ENCODE peak calls at places on chromosomes 16 and 17, in four cellular contexts. O, X, I and Y are unnamed samples.

GRCh38 chr17:79997004-79997673 is 38.5 kb downstream of the TBC1D16 start:
- DNase-seq in O (peak), X (no peak), I (no peak), Y (no peak)

GRCh38 chr17:74959826-74960738 is 12.5 kb downstream of the HID1 start:
- DNase-seq in O (no peak), X (no peak), I (no peak), Y (peak)

GRCh38 chr17:67490471-67490870 is 113.4 kb downstream of the PITPNC1 start:
- DNase-seq in O (no peak), X (no peak), I (no peak), Y (no peak)

GRCh38 chr17:55677449-55677848 is 45.2 kb downstream of the TMEM100 start:
- DNase-seq in O (no peak), X (no peak), I (no peak), Y (no peak)

GRCh38 chr16:24428751-24429150 is 110.6 kb upstream of the RBBP6 start:
- DNase-seq in O (no peak), X (no peak), I (no peak), Y (no peak)

GRCh38 chr16:48057085-48057484 is 98.7 kb downstream of the ABCC12 start:
- DNase-seq in O (no peak), X (no peak), I (no peak), Y (no peak)

GRCh38 chr16:57192146-57192545 is 6.0 kb downstream of the RSPRY1 start:
- DNase-seq in O (no peak), X (no peak), I (no peak), Y (no peak)

GRCh38 chr17:77872199-77872598 is 86.3 kb upstream of the TNRC6C start:
- DNase-seq in O (no peak), X (no peak), I (no peak), Y (no peak)

GRCh38 chr16:26642047-26642664 is 424.6 kb upstream of the C16orf82 start:
- DNase-seq in O (no peak), X (no peak), I (no peak), Y (no peak)

GRCh38 chr17:75864448-75864871 is 9.3 kb upstream of the WBP2 start:
- DNase-seq in O (peak), X (no peak), I (no peak), Y (peak)

GRCh38 chr17:65801513-65801912 is 240.1 kb upstream of the AXIN2 start:
- DNase-seq in O (no peak), X (no peak), I (no peak), Y (no peak)

GRCh38 chr17:39641883-39642282 is 4.9 kb downstream of the STARD3 start:
- DNase-seq in O (no peak), X (no peak), I (no peak), Y (no peak)

GRCh38 chr16:25269879-25270278 is 12.2 kb upstream of the ZKSCAN2 start:
- DNase-seq in O (no peak), X (no peak), I (no peak), Y (no peak)

GRCh38 chr16:29644973-29645698 is 17.9 kb upstream of the SPN start:
- DNase-seq in O (no peak), X (no peak), I (no peak), Y (peak)

GRCh38 chr16:84718-85452 is 6.9 kb downstream of the MPG start:
- DNase-seq in O (peak), X (no peak), I (no peak), Y (no peak)

GRCh38 chr17:71482625-71483024 is 638.2 kb upstream of the SOX9 start:
- DNase-seq in O (no peak), X (no peak), I (no peak), Y (no peak)

GRCh38 chr16:68079616-68080344 is 5.4 kb upstream of the NFATC3 start:
- DNase-seq in O (no peak), X (no peak), I (peak), Y (peak)

GRCh38 chr17:46193246-46193625 is at the start of gene KANSL1:
- DNase-seq in O (no peak), X (peak), I (peak), Y (peak)

GRCh38 chr17:29597361-29598172 is 4.6 kb downstream of the ANKRD13B start:
- DNase-seq in O (no peak), X (no peak), I (no peak), Y (no peak)

GRCh38 chr16:24789881-24790280 is 55.9 kb upstream of the SLC5A11 start:
- DNase-seq in O (no peak), X (no peak), I (no peak), Y (no peak)

GRCh38 chr16:78461496-78461938 is 362.1 kb downstream of the WWOX start:
- DNase-seq in O (no peak), X (no peak), I (peak), Y (no peak)

GRCh38 chr16:28822520-28823290 is at the start of gene ATXN2L:
- DNase-seq in O (peak), X (peak), I (peak), Y (peak)

GRCh38 chr17:39576187-39576586 is 31.5 kb downstream of the NEUROD2 start:
- DNase-seq in O (no peak), X (peak), I (peak), Y (no peak)

GRCh38 chr16:48110982-48111381 is 44.8 kb downstream of the ABCC12 start:
- DNase-seq in O (no peak), X (no peak), I (no peak), Y (no peak)

GRCh38 chr17:77869665-77870132 is 88.8 kb upstream of the TNRC6C start:
- DNase-seq in O (peak), X (no peak), I (no peak), Y (no peak)

DNA sequence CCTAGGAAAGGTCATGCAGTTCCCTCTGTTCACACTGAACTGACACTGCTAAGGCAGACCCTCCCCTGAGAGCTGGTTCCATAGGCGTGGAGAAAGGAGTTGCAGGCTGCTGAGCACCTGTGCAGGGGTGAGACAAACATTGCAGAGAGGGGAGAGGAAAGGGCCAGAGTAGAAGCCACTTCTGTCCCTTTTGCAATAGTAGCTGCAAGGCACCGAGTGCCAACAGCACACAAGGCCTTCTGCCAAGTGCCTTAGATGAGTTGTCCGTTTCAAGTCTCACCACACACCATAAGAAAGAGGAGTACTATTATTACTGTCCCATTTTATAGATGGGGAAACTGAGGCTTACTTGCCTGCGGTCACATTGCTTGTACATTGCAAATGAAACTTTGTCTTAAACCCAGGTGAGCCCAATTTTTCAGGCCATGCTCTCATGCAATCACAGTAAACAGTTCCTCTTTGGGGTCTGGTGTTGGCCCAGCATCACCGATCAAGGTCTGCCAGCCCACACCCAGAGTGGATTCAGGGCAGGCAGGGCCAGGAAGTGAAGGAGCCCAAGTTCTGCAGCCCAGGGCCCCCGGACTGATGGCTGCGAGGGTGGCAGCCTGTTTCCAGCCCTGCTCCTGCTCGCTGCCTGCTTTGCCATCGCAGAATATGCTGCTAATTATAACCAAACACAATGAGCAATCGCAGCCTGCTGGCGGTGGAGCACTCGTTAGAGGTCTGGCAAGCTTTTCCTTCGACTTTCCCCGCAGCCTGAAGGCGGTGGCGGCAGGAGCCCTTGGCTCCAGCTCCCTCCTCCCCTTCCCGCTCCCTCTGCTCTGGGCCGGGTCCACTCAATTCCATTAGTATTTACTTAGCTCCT is 36.8 kb upstream of the DYNLL2 start:
- DNase-seq in O (no peak), X (peak), I (no peak), Y (no peak)
- TF ChIP-seq CBFB in O (no peak), X (no peak), I (no peak), Y (no peak)

GRCh38 chr17:17036520-17036998 is 5.7 kb upstream of the MPRIP start:
- DNase-seq in O (no peak), X (no peak), I (no peak), Y (no peak)
- TF ChIP-seq CBFB in O (no peak), X (no peak), I (no peak), Y (no peak)

GRCh38 chr17:73835605-73836004 is 191.4 kb upstream of the SDK2 start:
- DNase-seq in O (no peak), X (no peak), I (no peak), Y (no peak)

GRCh38 chr17:73831699-73832098 is 187.5 kb upstream of the SDK2 start:
- DNase-seq in O (no peak), X (no peak), I (no peak), Y (no peak)

GRCh38 chr17:73829676-73830280 is 185.5 kb upstream of the SDK2 start:
- DNase-seq in O (no peak), X (no peak), I (no peak), Y (no peak)

GRCh38 chr17:73834684-73835343 is 190.6 kb upstream of the SDK2 start:
- DNase-seq in O (no peak), X (no peak), I (no peak), Y (no peak)

DNA sequence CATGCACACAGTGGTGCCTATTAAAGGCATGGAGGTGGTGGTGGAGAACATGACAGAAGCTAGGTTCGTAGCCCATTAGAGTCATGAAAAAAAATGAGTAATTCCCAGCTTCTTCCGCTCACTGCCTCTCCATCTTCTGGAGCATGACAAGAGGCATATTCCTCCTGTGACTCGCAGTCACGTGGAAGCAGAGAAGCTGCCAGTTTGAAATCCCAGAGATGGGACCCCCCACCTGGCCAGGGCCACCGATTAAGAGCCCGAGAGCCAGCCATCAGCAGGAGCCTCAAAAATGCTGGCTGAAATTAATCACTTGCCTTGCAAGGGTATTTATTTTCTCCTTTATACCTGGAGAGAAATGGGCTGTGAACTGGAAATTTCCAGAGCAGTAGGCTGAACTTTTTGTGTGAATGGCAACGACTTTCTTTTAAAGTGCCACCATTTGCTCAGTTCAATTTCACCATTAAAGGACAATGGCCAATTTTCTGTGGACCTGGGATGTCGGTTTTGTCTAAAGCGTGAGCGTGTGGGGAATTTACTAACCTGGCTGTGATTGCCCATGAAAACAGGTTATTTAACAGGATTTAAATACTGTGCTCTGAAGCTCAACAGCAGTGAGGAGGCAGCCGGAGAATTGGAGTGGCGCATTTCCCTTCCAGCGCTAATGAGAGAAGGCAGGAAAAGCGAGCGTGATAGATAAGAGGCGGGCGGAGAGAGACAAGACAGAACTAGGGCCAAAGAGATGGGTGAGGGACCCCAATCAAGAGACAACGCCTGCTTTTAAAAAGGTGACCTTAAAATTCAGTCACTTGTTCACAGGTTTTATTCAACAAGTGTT is 189.8 kb upstream of the SDK2 start:
- DNase-seq in O (no peak), X (no peak), I (no peak), Y (no peak)
- TF ChIP-seq CBFB in O (no peak), X (no peak), I (no peak), Y (no peak)

GRCh38 chr16:13919330-13919682 is 648 bp upstream of the ERCC4 start:
- DNase-seq in O (no peak), X (no peak), I (peak), Y (peak)
- TF ChIP-seq CBFB in O (no peak), X (no peak), I (no peak), Y (no peak)

GRCh38 chr17:48174833-48175232 is 67.3 kb downstream of the SNX11 start:
- DNase-seq in O (no peak), X (no peak), I (no peak), Y (no peak)
- TF ChIP-seq CBFB in O (no peak), X (no peak), I (no peak), Y (no peak)

GRCh38 chr16:73192227-73192894 is 144.4 kb upstream of the ZFHX3 start:
- DNase-seq in O (no peak), X (no peak), I (no peak), Y (no peak)

GRCh38 chr16:73199214-73199613 is 151.3 kb upstream of the ZFHX3 start:
- DNase-seq in O (no peak), X (no peak), I (no peak), Y (no peak)

GRCh38 chr16:73197598-73197997 is 149.7 kb upstream of the ZFHX3 start:
- DNase-seq in O (no peak), X (no peak), I (no peak), Y (no peak)

GRCh38 chr16:73193464-73193863 is 145.5 kb upstream of the ZFHX3 start:
- DNase-seq in O (no peak), X (no peak), I (no peak), Y (no peak)

DNA sequence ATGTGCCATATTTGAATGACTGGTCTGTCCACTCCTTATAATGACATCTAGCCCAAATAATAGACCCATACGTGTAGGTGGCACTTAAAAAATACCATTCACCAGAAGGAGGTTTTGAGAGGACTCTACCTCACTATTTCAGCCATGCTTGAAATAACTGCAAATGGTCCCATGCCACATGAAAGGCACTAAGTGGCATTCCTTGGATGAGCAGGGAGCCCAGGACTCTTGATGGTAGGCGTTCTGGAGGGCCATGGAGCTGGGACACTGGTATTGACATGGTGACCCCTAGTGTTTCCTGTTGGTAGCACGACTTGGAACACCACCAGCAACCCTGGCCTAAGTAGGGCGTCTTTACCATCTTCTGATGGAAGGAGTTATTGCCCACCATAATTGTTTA is 148.7 kb upstream of the ZFHX3 start:
- DNase-seq in O (peak), X (peak), I (peak), Y (peak)
- TF ChIP-seq CBFB in O (no peak), X (no peak), I (no peak), Y (no peak)